ENCODE peak calls at places on chromosomes 1 and 21, in seven cellular contexts. One of them, this sample, is unnamed.

GRCh38 chr21:38323721-38324591 is 67.2 kb downstream of the KCNJ15 start:
- DNase-seq in endothelial cell: no peak
- DNase-seq in AG04450: peak
- DNase-seq in upper lobe of right lung: no peak
- DNase-seq in pancreas: no peak
- DNase-seq in GM20000: no peak
- DNase-seq in RWPE1: peak
- DNase-seq in this sample: no peak

GRCh38 chr1:172758242-172758641 is 99.3 kb downstream of the FASLG start:
- DNase-seq in endothelial cell: no peak
- DNase-seq in AG04450: no peak
- DNase-seq in upper lobe of right lung: no peak
- DNase-seq in pancreas: no peak
- DNase-seq in GM20000: no peak
- DNase-seq in RWPE1: no peak
- DNase-seq in this sample: no peak

GRCh38 chr1:81867235-81867634 is 66.5 kb downstream of the ADGRL2 start:
- DNase-seq in endothelial cell: no peak
- DNase-seq in AG04450: no peak
- DNase-seq in upper lobe of right lung: no peak
- DNase-seq in pancreas: no peak
- DNase-seq in GM20000: no peak
- DNase-seq in RWPE1: no peak
- DNase-seq in this sample: no peak

GRCh38 chr1:219144659-219145313 is 28.9 kb upstream of the LYPLAL1 start:
- DNase-seq in endothelial cell: no peak
- DNase-seq in AG04450: no peak
- DNase-seq in upper lobe of right lung: no peak
- DNase-seq in pancreas: no peak
- DNase-seq in GM20000: no peak
- DNase-seq in RWPE1: no peak
- DNase-seq in this sample: no peak

GRCh38 chr1:228045871-228046270 is 36.6 kb upstream of the ARF1 start:
- DNase-seq in endothelial cell: no peak
- DNase-seq in AG04450: no peak
- DNase-seq in upper lobe of right lung: peak
- DNase-seq in pancreas: no peak
- DNase-seq in GM20000: no peak
- DNase-seq in RWPE1: peak
- DNase-seq in this sample: peak

GRCh38 chr1:51907079-51907702 is 28.7 kb upstream of the NRDC start:
- DNase-seq in endothelial cell: no peak
- DNase-seq in AG04450: no peak
- DNase-seq in upper lobe of right lung: no peak
- DNase-seq in pancreas: no peak
- DNase-seq in GM20000: no peak
- DNase-seq in RWPE1: no peak
- DNase-seq in this sample: no peak

GRCh38 chr1:153404768-153405167 is 11.6 kb upstream of the S100A7A start:
- DNase-seq in endothelial cell: peak
- DNase-seq in AG04450: no peak
- DNase-seq in upper lobe of right lung: peak
- DNase-seq in pancreas: no peak
- DNase-seq in GM20000: peak
- DNase-seq in RWPE1: peak
- DNase-seq in this sample: no peak

GRCh38 chr1:50591598-50591997 is 168.4 kb upstream of the DMRTA2 start:
- DNase-seq in endothelial cell: no peak
- DNase-seq in AG04450: no peak
- DNase-seq in upper lobe of right lung: no peak
- DNase-seq in pancreas: no peak
- DNase-seq in GM20000: no peak
- DNase-seq in RWPE1: no peak
- DNase-seq in this sample: no peak

GRCh38 chr21:41210405-41211040 is 42.6 kb downstream of the BACE2 start:
- DNase-seq in endothelial cell: no peak
- DNase-seq in AG04450: no peak
- DNase-seq in upper lobe of right lung: no peak
- DNase-seq in pancreas: no peak
- DNase-seq in GM20000: no peak
- DNase-seq in RWPE1: no peak
- DNase-seq in this sample: peak

GRCh38 chr1:157505481-157506272 is 46.6 kb downstream of the FCRL5 start:
- DNase-seq in endothelial cell: peak
- DNase-seq in AG04450: peak
- DNase-seq in upper lobe of right lung: peak
- DNase-seq in pancreas: peak
- DNase-seq in GM20000: peak
- DNase-seq in RWPE1: peak
- DNase-seq in this sample: no peak

GRCh38 chr1:180542530-180543171 is 16.1 kb upstream of the OVAAL start:
- DNase-seq in endothelial cell: no peak
- DNase-seq in AG04450: no peak
- DNase-seq in upper lobe of right lung: no peak
- DNase-seq in pancreas: no peak
- DNase-seq in GM20000: no peak
- DNase-seq in RWPE1: no peak
- DNase-seq in this sample: no peak

GRCh38 chr1:57269621-57270235 is 154.1 kb downstream of the DAB1 start:
- DNase-seq in endothelial cell: no peak
- DNase-seq in AG04450: no peak
- DNase-seq in upper lobe of right lung: no peak
- DNase-seq in pancreas: no peak
- DNase-seq in GM20000: no peak
- DNase-seq in RWPE1: no peak
- DNase-seq in this sample: no peak

GRCh38 chr21:25424674-25425073 is 182.6 kb downstream of the MRPL39 start:
- DNase-seq in endothelial cell: no peak
- DNase-seq in AG04450: no peak
- DNase-seq in upper lobe of right lung: no peak
- DNase-seq in pancreas: no peak
- DNase-seq in GM20000: no peak
- DNase-seq in RWPE1: no peak
- DNase-seq in this sample: no peak

GRCh38 chr1:78884685-78885452 is 121.7 kb downstream of the ADGRL4 start:
- DNase-seq in endothelial cell: no peak
- DNase-seq in AG04450: no peak
- DNase-seq in upper lobe of right lung: no peak
- DNase-seq in pancreas: no peak
- DNase-seq in GM20000: no peak
- DNase-seq in RWPE1: no peak
- DNase-seq in this sample: no peak

GRCh38 chr21:36388835-36389234 is 3.6 kb downstream of the CHAF1B start:
- DNase-seq in endothelial cell: no peak
- DNase-seq in AG04450: no peak
- DNase-seq in upper lobe of right lung: no peak
- DNase-seq in pancreas: no peak
- DNase-seq in GM20000: no peak
- DNase-seq in RWPE1: peak
- DNase-seq in this sample: no peak

GRCh38 chr1:199449221-199449620 is 578.3 kb upstream of the NR5A2 start:
- DNase-seq in endothelial cell: no peak
- DNase-seq in AG04450: no peak
- DNase-seq in upper lobe of right lung: no peak
- DNase-seq in pancreas: no peak
- DNase-seq in GM20000: no peak
- DNase-seq in RWPE1: no peak
- DNase-seq in this sample: no peak

GRCh38 chr1:18885311-18886002 is 16.9 kb downstream of the ALDH4A1 start:
- DNase-seq in endothelial cell: no peak
- DNase-seq in AG04450: no peak
- DNase-seq in upper lobe of right lung: no peak
- DNase-seq in pancreas: peak
- DNase-seq in GM20000: no peak
- DNase-seq in RWPE1: no peak
- DNase-seq in this sample: no peak

GRCh38 chr1:84174051-84174556 is 30.0 kb downstream of the PRKACB start:
- DNase-seq in endothelial cell: no peak
- DNase-seq in AG04450: no peak
- DNase-seq in upper lobe of right lung: no peak
- DNase-seq in pancreas: no peak
- DNase-seq in GM20000: no peak
- DNase-seq in RWPE1: peak
- DNase-seq in this sample: no peak

GRCh38 chr1:97758589-97759057 is 162.2 kb downstream of the DPYD start:
- DNase-seq in endothelial cell: no peak
- DNase-seq in AG04450: no peak
- DNase-seq in upper lobe of right lung: no peak
- DNase-seq in pancreas: no peak
- DNase-seq in GM20000: no peak
- DNase-seq in RWPE1: no peak
- DNase-seq in this sample: no peak

GRCh38 chr1:233140519-233140918 is 155.0 kb downstream of the PCNX2 start:
- DNase-seq in endothelial cell: no peak
- DNase-seq in AG04450: no peak
- DNase-seq in upper lobe of right lung: no peak
- DNase-seq in pancreas: no peak
- DNase-seq in GM20000: no peak
- DNase-seq in RWPE1: no peak
- DNase-seq in this sample: no peak

GRCh38 chr1:154148787-154149186 is 6.1 kb downstream of the NUP210L start:
- DNase-seq in endothelial cell: no peak
- DNase-seq in AG04450: no peak
- DNase-seq in upper lobe of right lung: no peak
- DNase-seq in pancreas: no peak
- DNase-seq in GM20000: peak
- DNase-seq in RWPE1: no peak
- DNase-seq in this sample: no peak

GRCh38 chr1:232600430-232601258 is 29.3 kb downstream of the SIPA1L2 start:
- DNase-seq in endothelial cell: no peak
- DNase-seq in AG04450: peak
- DNase-seq in upper lobe of right lung: no peak
- DNase-seq in pancreas: no peak
- DNase-seq in GM20000: no peak
- DNase-seq in RWPE1: no peak
- DNase-seq in this sample: no peak

GRCh38 chr1:226066415-226067077 is 4.0 kb downstream of the H3-3A start:
- DNase-seq in endothelial cell: no peak
- DNase-seq in AG04450: no peak
- DNase-seq in upper lobe of right lung: no peak
- DNase-seq in pancreas: no peak
- DNase-seq in GM20000: no peak
- DNase-seq in RWPE1: peak
- DNase-seq in this sample: no peak

GRCh38 chr1:15328785-15329480 is 80.8 kb upstream of the EFHD2 start:
- DNase-seq in endothelial cell: no peak
- DNase-seq in AG04450: no peak
- DNase-seq in upper lobe of right lung: no peak
- DNase-seq in pancreas: peak
- DNase-seq in GM20000: peak
- DNase-seq in RWPE1: no peak
- DNase-seq in this sample: no peak

GRCh38 chr1:190022709-190023108 is 455.0 kb downstream of the BRINP3 start:
- DNase-seq in endothelial cell: no peak
- DNase-seq in AG04450: no peak
- DNase-seq in upper lobe of right lung: no peak
- DNase-seq in pancreas: no peak
- DNase-seq in GM20000: no peak
- DNase-seq in RWPE1: peak
- DNase-seq in this sample: no peak

GRCh38 chr1:155864393-155864792 is 5.0 kb downstream of the SYT11 start:
- DNase-seq in endothelial cell: no peak
- DNase-seq in AG04450: no peak
- DNase-seq in upper lobe of right lung: no peak
- DNase-seq in pancreas: no peak
- DNase-seq in GM20000: no peak
- DNase-seq in RWPE1: no peak
- DNase-seq in this sample: no peak

GRCh38 chr1:71465093-71465492 is 384.3 kb upstream of the ZRANB2 start:
- DNase-seq in endothelial cell: no peak
- DNase-seq in AG04450: no peak
- DNase-seq in upper lobe of right lung: no peak
- DNase-seq in pancreas: no peak
- DNase-seq in GM20000: no peak
- DNase-seq in RWPE1: no peak
- DNase-seq in this sample: no peak

GRCh38 chr21:45768741-45769049 is 125.2 kb downstream of the PCBP3 start:
- DNase-seq in endothelial cell: no peak
- DNase-seq in AG04450: no peak
- DNase-seq in upper lobe of right lung: no peak
- DNase-seq in pancreas: no peak
- DNase-seq in GM20000: no peak
- DNase-seq in RWPE1: no peak
- DNase-seq in this sample: peak

GRCh38 chr21:32359719-32360260 is 33.0 kb downstream of the URB1 start:
- DNase-seq in endothelial cell: no peak
- DNase-seq in AG04450: no peak
- DNase-seq in upper lobe of right lung: no peak
- DNase-seq in pancreas: no peak
- DNase-seq in GM20000: no peak
- DNase-seq in RWPE1: no peak
- DNase-seq in this sample: no peak
- TF ChIP-seq CTCF in endothelial cell: no peak
- TF ChIP-seq CTCF in AG04450: peak
- TF ChIP-seq CTCF in upper lobe of right lung: no peak
- TF ChIP-seq CTCF in pancreas: no peak
- TF ChIP-seq CTCF in GM20000: no peak
- TF ChIP-seq CTCF in RWPE1: no peak
- TF ChIP-seq CTCF in this sample: peak

DNA sequence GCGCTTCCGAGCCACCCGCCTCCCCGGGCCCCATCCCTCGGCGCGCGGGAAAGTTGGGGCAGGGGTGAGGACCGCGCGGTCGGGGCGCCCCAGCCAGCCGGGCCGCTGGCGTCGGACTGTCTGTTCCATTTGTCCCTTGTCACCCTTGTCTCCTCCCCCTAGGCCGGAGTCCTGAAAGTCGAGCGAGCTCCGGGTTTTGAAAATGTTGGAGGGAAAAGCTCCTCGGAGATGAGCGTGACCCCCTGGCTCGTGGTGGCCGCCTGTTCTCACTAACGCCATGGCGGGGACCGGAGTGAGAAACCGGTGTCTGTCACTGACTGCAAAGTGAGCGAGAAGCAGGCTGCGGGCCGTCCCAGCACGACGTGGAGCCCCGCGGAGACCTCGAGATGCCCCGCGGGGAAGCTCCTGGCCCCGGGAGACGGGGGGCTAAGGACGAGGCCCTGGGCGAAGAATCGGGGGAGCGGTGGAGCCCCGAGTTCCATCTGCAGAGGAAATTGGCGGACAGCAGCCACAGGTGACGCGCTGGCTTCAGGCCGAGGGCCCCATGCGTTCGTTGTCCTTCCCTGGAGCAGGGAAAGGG is 491 bp downstream of the PER3 start:
- DNase-seq in endothelial cell: no peak
- DNase-seq in AG04450: no peak
- DNase-seq in upper lobe of right lung: no peak
- DNase-seq in pancreas: peak
- DNase-seq in GM20000: no peak
- DNase-seq in RWPE1: no peak
- DNase-seq in this sample: no peak
- TF ChIP-seq CTCF in endothelial cell: no peak
- TF ChIP-seq CTCF in AG04450: no peak
- TF ChIP-seq CTCF in upper lobe of right lung: no peak
- TF ChIP-seq CTCF in pancreas: no peak
- TF ChIP-seq CTCF in GM20000: no peak
- TF ChIP-seq CTCF in RWPE1: no peak
- TF ChIP-seq CTCF in this sample: no peak

GRCh38 chr1:230950404-230950803 is 28.3 kb downstream of the TTC13 start:
- DNase-seq in endothelial cell: no peak
- DNase-seq in AG04450: no peak
- DNase-seq in upper lobe of right lung: no peak
- DNase-seq in pancreas: no peak
- DNase-seq in GM20000: no peak
- DNase-seq in RWPE1: no peak
- DNase-seq in this sample: no peak
- TF ChIP-seq CTCF in endothelial cell: no peak
- TF ChIP-seq CTCF in AG04450: no peak
- TF ChIP-seq CTCF in upper lobe of right lung: no peak
- TF ChIP-seq CTCF in pancreas: no peak
- TF ChIP-seq CTCF in GM20000: no peak
- TF ChIP-seq CTCF in RWPE1: no peak
- TF ChIP-seq CTCF in this sample: no peak

GRCh38 chr1:193754732-193755427 is 568.5 kb upstream of the B3GALT2 start:
- DNase-seq in endothelial cell: no peak
- DNase-seq in AG04450: no peak
- DNase-seq in upper lobe of right lung: no peak
- DNase-seq in pancreas: no peak
- DNase-seq in GM20000: no peak
- DNase-seq in RWPE1: no peak
- DNase-seq in this sample: no peak
- TF ChIP-seq CTCF in endothelial cell: peak
- TF ChIP-seq CTCF in AG04450: peak
- TF ChIP-seq CTCF in upper lobe of right lung: peak
- TF ChIP-seq CTCF in pancreas: no peak
- TF ChIP-seq CTCF in GM20000: no peak
- TF ChIP-seq CTCF in RWPE1: no peak
- TF ChIP-seq CTCF in this sample: peak